ENCODE peak calls at places on chromosomes 2 and 18, in five cellular contexts. One of them, this sample, is unnamed.

GRCh38 chr18:58045265-58046086 is 1.4 kb downstream of the NEDD4L start:
- DNase-seq in neuronal stem cell: peak; percentile 41
- DNase-seq in H9: peak; percentile 65
- DNase-seq in IMR-90: peak; percentile 31
- DNase-seq in H1: no peak
- DNase-seq in this sample: no peak

GRCh38 chr2:205683991-205684390 is 1.7 kb downstream of the NRP2 start:
- DNase-seq in neuronal stem cell: no peak
- DNase-seq in H9: no peak
- DNase-seq in IMR-90: no peak
- DNase-seq in H1: no peak
- DNase-seq in this sample: no peak

GRCh38 chr2:138446043-138446442 is 55.5 kb upstream of the SPOPL start:
- DNase-seq in neuronal stem cell: no peak
- DNase-seq in H9: no peak
- DNase-seq in IMR-90: no peak
- DNase-seq in H1: no peak
- DNase-seq in this sample: no peak

GRCh38 chr2:239137890-239138283 is 262.9 kb downstream of the HDAC4 start:
- DNase-seq in neuronal stem cell: no peak
- DNase-seq in H9: no peak
- DNase-seq in IMR-90: no peak
- DNase-seq in H1: no peak
- DNase-seq in this sample: no peak

GRCh38 chr2:197296861-197297260 is 13.7 kb downstream of the ANKRD44 start:
- DNase-seq in neuronal stem cell: no peak
- DNase-seq in H9: no peak
- DNase-seq in IMR-90: no peak
- DNase-seq in H1: no peak
- DNase-seq in this sample: no peak

GRCh38 chr2:26352892-26353291 is 6.3 kb upstream of the ADGRF3 start:
- DNase-seq in neuronal stem cell: no peak
- DNase-seq in H9: no peak
- DNase-seq in IMR-90: peak; percentile 58
- DNase-seq in H1: no peak
- DNase-seq in this sample: no peak

GRCh38 chr18:38847326-38847725 is 1281.7 kb upstream of the CELF4 start:
- DNase-seq in neuronal stem cell: no peak
- DNase-seq in H9: no peak
- DNase-seq in IMR-90: no peak
- DNase-seq in H1: no peak
- DNase-seq in this sample: no peak

GRCh38 chr2:202375006-202375610 is 1.0 kb upstream of the BMPR2 start:
- DNase-seq in neuronal stem cell: peak; percentile 48
- DNase-seq in H9: peak; percentile 64
- DNase-seq in IMR-90: peak; percentile 78
- DNase-seq in H1: no peak
- DNase-seq in this sample: peak; percentile 64

GRCh38 chr2:109103286-109103685 is 25.7 kb upstream of the SH3RF3 start:
- DNase-seq in neuronal stem cell: no peak
- DNase-seq in H9: no peak
- DNase-seq in IMR-90: no peak
- DNase-seq in H1: no peak
- DNase-seq in this sample: no peak

GRCh38 chr18:9866627-9867453 is 18.9 kb upstream of the TXNDC2 start:
- DNase-seq in neuronal stem cell: no peak
- DNase-seq in H9: no peak
- DNase-seq in IMR-90: no peak
- DNase-seq in H1: no peak
- DNase-seq in this sample: peak; percentile 55

GRCh38 chr2:8090748-8091700 is 590.8 kb upstream of the ID2 start:
- DNase-seq in neuronal stem cell: no peak
- DNase-seq in H9: no peak
- DNase-seq in IMR-90: peak; percentile 93
- DNase-seq in H1: no peak
- DNase-seq in this sample: peak; percentile 97

GRCh38 chr18:56715121-56715520 is 64.0 kb downstream of the WDR7 start:
- DNase-seq in neuronal stem cell: no peak
- DNase-seq in H9: no peak
- DNase-seq in IMR-90: no peak
- DNase-seq in H1: no peak
- DNase-seq in this sample: peak; percentile 13

GRCh38 chr18:69948919-69949537 is 1.4 kb upstream of the CD226 start:
- DNase-seq in neuronal stem cell: no peak
- DNase-seq in H9: no peak
- DNase-seq in IMR-90: peak; percentile 57
- DNase-seq in H1: no peak
- DNase-seq in this sample: peak; percentile 74

GRCh38 chr2:204914708-204915107 is 369.4 kb downstream of the PARD3B start:
- DNase-seq in neuronal stem cell: no peak
- DNase-seq in H9: no peak
- DNase-seq in IMR-90: no peak
- DNase-seq in H1: no peak
- DNase-seq in this sample: no peak

GRCh38 chr2:67880291-67880761 is 182.5 kb downstream of the C1D start:
- DNase-seq in neuronal stem cell: no peak
- DNase-seq in H9: no peak
- DNase-seq in IMR-90: peak; percentile 16
- DNase-seq in H1: no peak
- DNase-seq in this sample: peak; percentile 57

GRCh38 chr2:130826821-130827501 is 9.8 kb upstream of the ARHGEF4 start:
- DNase-seq in neuronal stem cell: no peak
- DNase-seq in H9: no peak
- DNase-seq in IMR-90: no peak
- DNase-seq in H1: no peak
- DNase-seq in this sample: no peak

GRCh38 chr2:200735061-200735460 is 76.6 kb upstream of the BZW1 start:
- DNase-seq in neuronal stem cell: no peak
- DNase-seq in H9: no peak
- DNase-seq in IMR-90: no peak
- DNase-seq in H1: no peak
- DNase-seq in this sample: no peak

GRCh38 chr18:111292-112014 is 46.9 kb upstream of the USP14 start:
- DNase-seq in neuronal stem cell: peak; percentile 72
- DNase-seq in H9: peak; percentile 72
- DNase-seq in IMR-90: peak; percentile 40
- DNase-seq in H1: peak; percentile 19
- DNase-seq in this sample: peak; percentile 47

GRCh38 chr2:214006601-214007000 is 404.3 kb upstream of the VWC2L start:
- DNase-seq in neuronal stem cell: no peak
- DNase-seq in H9: no peak
- DNase-seq in IMR-90: peak; percentile 5
- DNase-seq in H1: no peak
- DNase-seq in this sample: no peak

GRCh38 chr18:332007-332406 is 64.2 kb upstream of the THOC1 start:
- DNase-seq in neuronal stem cell: no peak
- DNase-seq in H9: no peak
- DNase-seq in IMR-90: no peak
- DNase-seq in H1: no peak
- DNase-seq in this sample: no peak

GRCh38 chr2:133200684-133201421 is 367.4 kb downstream of the NCKAP5 start:
- DNase-seq in neuronal stem cell: no peak
- DNase-seq in H9: no peak
- DNase-seq in IMR-90: peak; percentile 98
- DNase-seq in H1: no peak
- DNase-seq in this sample: peak; percentile 62

GRCh38 chr2:39743170-39743851 is 35.7 kb downstream of the THUMPD2 start:
- DNase-seq in neuronal stem cell: no peak
- DNase-seq in H9: no peak
- DNase-seq in IMR-90: peak; percentile 70
- DNase-seq in H1: no peak
- DNase-seq in this sample: peak; percentile 34

GRCh38 chr2:25314514-25315315 is 27.0 kb downstream of the DNMT3A start:
- DNase-seq in neuronal stem cell: peak; percentile 56
- DNase-seq in H9: peak; percentile 91
- DNase-seq in IMR-90: peak; percentile 29
- DNase-seq in H1: peak; percentile 62
- DNase-seq in this sample: no peak

GRCh38 chr2:235852528-235852920 is 315.7 kb downstream of the GBX2 start:
- DNase-seq in neuronal stem cell: peak; percentile 21
- DNase-seq in H9: no peak
- DNase-seq in IMR-90: no peak
- DNase-seq in H1: no peak
- DNase-seq in this sample: no peak

GRCh38 chr18:28718696-28719095 is 541.8 kb upstream of the CDH2 start:
- DNase-seq in neuronal stem cell: no peak
- DNase-seq in H9: no peak
- DNase-seq in IMR-90: no peak
- DNase-seq in H1: no peak
- DNase-seq in this sample: no peak

GRCh38 chr18:3448845-3449701 is 899 bp upstream of the TGIF1 start:
- DNase-seq in neuronal stem cell: peak; percentile 57
- DNase-seq in H9: peak; percentile 63
- DNase-seq in IMR-90: peak; percentile 90
- DNase-seq in H1: no peak
- DNase-seq in this sample: peak; percentile 99

GRCh38 chr2:37454851-37455762 is 110.7 kb downstream of the QPCT start:
- DNase-seq in neuronal stem cell: no peak
- DNase-seq in H9: no peak
- DNase-seq in IMR-90: no peak
- DNase-seq in H1: no peak
- DNase-seq in this sample: no peak

GRCh38 chr2:168816369-168816768 is 13.9 kb downstream of the NOSTRIN start:
- DNase-seq in neuronal stem cell: no peak
- DNase-seq in H9: no peak
- DNase-seq in IMR-90: peak; percentile 87
- DNase-seq in H1: no peak
- DNase-seq in this sample: peak; percentile 72

GRCh38 chr2:167793725-167794124 is 453.7 kb downstream of the STK39 start:
- DNase-seq in neuronal stem cell: no peak
- DNase-seq in H9: no peak
- DNase-seq in IMR-90: no peak
- DNase-seq in H1: no peak
- DNase-seq in this sample: no peak
- H3K18ac ChIP-seq in neuronal stem cell: no peak overlapping the region
- H3K18ac ChIP-seq in H9: no peak overlapping the region
- H3K18ac ChIP-seq in IMR-90: no peak overlapping the region
- H3K18ac ChIP-seq in H1: no peak overlapping the region
- H3K18ac ChIP-seq in this sample: no peak overlapping the region

DNA sequence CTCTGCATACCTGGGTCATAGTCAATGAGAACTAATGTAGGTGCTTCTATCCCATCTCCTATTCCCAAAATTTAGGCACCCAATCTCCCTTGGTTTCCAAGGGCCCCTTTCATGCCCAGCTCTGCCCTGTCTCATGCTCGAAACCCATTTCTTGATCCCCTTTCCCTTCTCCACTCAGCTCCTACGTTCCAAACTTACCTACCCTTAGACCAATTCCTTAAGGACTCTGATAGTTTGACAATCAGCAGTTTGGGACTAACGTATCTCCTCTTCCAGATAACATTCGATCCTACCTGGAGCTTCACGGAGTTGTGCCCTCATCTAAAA is 141.4 kb upstream of the LGALSL start:
- DNase-seq in neuronal stem cell: no peak
- DNase-seq in H9: no peak
- DNase-seq in IMR-90: no peak
- DNase-seq in H1: no peak
- DNase-seq in this sample: no peak
- H3K18ac ChIP-seq in neuronal stem cell: no peak overlapping the region
- H3K18ac ChIP-seq in H9: no peak overlapping the region
- H3K18ac ChIP-seq in IMR-90: no peak overlapping the region
- H3K18ac ChIP-seq in H1: no peak overlapping the region
- H3K18ac ChIP-seq in this sample: no peak overlapping the region

GRCh38 chr2:120222186-120223033 is 790 bp downstream of the TMEM185B start:
- DNase-seq in neuronal stem cell: no peak
- DNase-seq in H9: peak; percentile 10
- DNase-seq in IMR-90: no peak
- DNase-seq in H1: no peak
- DNase-seq in this sample: no peak

GRCh38 chr2:120224735-120225548 is 1.7 kb upstream of the TMEM185B start:
- DNase-seq in neuronal stem cell: no peak
- DNase-seq in H9: peak; percentile 9
- DNase-seq in IMR-90: no peak
- DNase-seq in H1: no peak
- DNase-seq in this sample: no peak

GRCh38 chr2:120221616-120222015 is 1.6 kb downstream of the TMEM185B start:
- DNase-seq in neuronal stem cell: no peak
- DNase-seq in H9: peak; percentile 10
- DNase-seq in IMR-90: no peak
- DNase-seq in H1: no peak
- DNase-seq in this sample: no peak

GRCh38 chr2:120224256-120224655 is 1.1 kb upstream of the TMEM185B start:
- DNase-seq in neuronal stem cell: no peak
- DNase-seq in H9: peak; percentile 27
- DNase-seq in IMR-90: no peak
- DNase-seq in H1: no peak
- DNase-seq in this sample: peak; percentile 98

DNA sequence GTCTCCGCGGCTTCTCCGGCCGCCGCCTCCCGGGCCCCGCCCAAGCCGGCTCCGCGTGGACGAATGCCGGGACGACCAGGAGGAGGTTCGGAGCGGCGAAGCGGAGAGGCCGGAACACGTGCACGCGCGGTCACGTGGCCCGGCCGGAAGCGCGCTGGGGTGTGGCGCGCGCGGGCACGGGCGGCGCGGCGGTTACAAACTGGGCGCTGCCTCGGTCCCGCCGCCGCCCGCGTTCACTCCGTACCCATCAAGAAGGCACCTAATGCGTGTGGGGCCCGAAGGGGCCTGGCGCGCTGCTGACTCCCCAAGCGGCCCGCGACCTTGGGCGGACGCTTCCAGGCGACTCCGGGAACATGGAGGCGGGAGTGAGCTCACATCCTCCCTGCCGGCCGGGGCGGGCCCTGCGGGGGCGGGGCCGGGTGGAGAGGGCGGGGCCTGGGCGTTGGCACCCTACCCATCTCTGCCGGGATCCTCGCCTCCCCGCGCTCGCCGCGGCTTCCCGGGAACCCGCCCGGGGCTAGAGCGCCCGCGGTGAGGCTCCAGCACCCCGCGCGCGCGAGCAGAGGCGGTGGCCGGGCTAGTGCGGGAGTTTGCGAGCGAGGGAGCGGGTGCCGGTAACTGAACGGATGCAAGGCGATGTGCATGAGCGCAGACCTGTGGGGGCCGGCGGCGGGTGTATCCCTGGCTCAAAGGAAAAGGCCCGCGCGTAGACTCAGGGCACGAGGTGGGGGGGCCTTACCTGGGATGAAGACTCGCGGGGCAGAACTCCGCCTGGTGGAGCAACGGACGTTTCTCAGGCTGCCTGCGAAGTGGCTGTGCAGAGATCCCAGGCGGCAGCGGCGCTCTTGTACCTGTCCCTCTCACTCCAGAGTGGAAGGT is at the start of gene TMEM185B:
- DNase-seq in neuronal stem cell: peak; percentile 72
- DNase-seq in H9: peak; percentile 90
- DNase-seq in IMR-90: peak; percentile 76
- DNase-seq in H1: no peak
- DNase-seq in this sample: peak; percentile 88
- H3K18ac ChIP-seq in neuronal stem cell: peak within 1 kb of the TSS; percentile 98
- H3K18ac ChIP-seq in H9: peak within 1 kb of the TSS; percentile 81
- H3K18ac ChIP-seq in IMR-90: peak within 1 kb of the TSS; percentile 72
- H3K18ac ChIP-seq in H1: peak within 1 kb of the TSS; percentile 87
- H3K18ac ChIP-seq in this sample: peak within 1 kb of the TSS; percentile 91

GRCh38 chr2:151027147-151027546 is 234.5 kb downstream of the RBM43 start:
- DNase-seq in neuronal stem cell: no peak
- DNase-seq in H9: no peak
- DNase-seq in IMR-90: no peak
- DNase-seq in H1: no peak
- DNase-seq in this sample: no peak
- H3K18ac ChIP-seq in neuronal stem cell: no peak overlapping the region
- H3K18ac ChIP-seq in H9: no peak overlapping the region
- H3K18ac ChIP-seq in IMR-90: peak overlapping the region; percentile 33
- H3K18ac ChIP-seq in H1: no peak overlapping the region
- H3K18ac ChIP-seq in this sample: no peak overlapping the region

This sample was measured in trophoblast cell.